ENCODE peak calls at places on chromosomes 4 and X, in eight cellular contexts. Y, J, C, H, E, P, W and G are unnamed samples.

GRCh38 chr4:128558896-128559669 is 250.4 kb upstream of the JADE1 start:
- DNase-seq in J (peak), C (no peak), P (no peak), E (no peak), Y (no peak), W (no peak), H (peak), G (no peak)

GRCh38 chr4:39066371-39066770 is 4.3 kb downstream of the KLHL5 start:
- DNase-seq in C (no peak), P (no peak), H (no peak), J (no peak), Y (no peak), W (no peak), E (no peak), G (no peak)

GRCh38 chr4:5751918-5752802 is 41.2 kb downstream of the EVC start:
- DNase-seq in E (no peak), C (no peak), W (no peak), J (no peak), P (no peak), Y (no peak), H (peak), G (no peak)

GRCh38 chrX:118171354-118171753 is 54.7 kb upstream of the KLHL13 start:
- DNase-seq in C (no peak), E (no peak), Y (no peak), W (no peak), H (no peak), J (no peak), P (no peak), G (no peak)

GRCh38 chr4:140755811-140756291 is 334 bp downstream of the TBC1D9 start:
- DNase-seq in J (peak), W (peak), H (peak), Y (peak), C (peak), P (no peak), E (peak), G (no peak)

GRCh38 chrX:9745417-9746115 is 20.1 kb downstream of the GPR143 start:
- DNase-seq in C (no peak), P (no peak), Y (no peak), E (no peak), W (no peak), H (peak), J (peak), G (no peak)

GRCh38 chr4:113697429-113697828 is 64.1 kb downstream of the CAMK2D start:
- DNase-seq in H (no peak), E (no peak), P (no peak), W (no peak), J (no peak), Y (no peak), C (no peak), G (no peak)

GRCh38 chr4:39450618-39451017 is 8.1 kb downstream of the RPL9 start:
- DNase-seq in P (no peak), Y (no peak), E (no peak), J (no peak), C (no peak), W (no peak), H (no peak), G (no peak)

GRCh38 chr4:152063301-152064235 is 302.8 kb upstream of the GATB start:
- DNase-seq in H (peak), E (peak), J (no peak), Y (no peak), W (no peak), P (no peak), C (no peak), G (peak)

GRCh38 chrX:128816919-128817318 is 706.4 kb downstream of the SMARCA1 start:
- DNase-seq in W (no peak), Y (no peak), C (no peak), J (no peak), P (no peak), H (no peak), E (no peak), G (no peak)

GRCh38 chr4:53671757-53672156 is 80.5 kb upstream of the LNX1 start:
- DNase-seq in H (no peak), J (no peak), C (no peak), Y (no peak), P (no peak), E (no peak), W (no peak), G (no peak)

GRCh38 chr4:108834167-108834566 is 71.3 kb upstream of the ETNPPL start:
- DNase-seq in Y (no peak), H (peak), C (peak), W (no peak), J (no peak), E (no peak), P (no peak), G (no peak)

GRCh38 chr4:160514126-160514525 is 1411.2 kb downstream of the RAPGEF2 start:
- DNase-seq in Y (no peak), C (no peak), P (no peak), J (no peak), E (no peak), W (no peak), H (no peak), G (no peak)

GRCh38 chrX:20517565-20517964 is 250.9 kb upstream of the RPS6KA3 start:
- DNase-seq in W (no peak), H (peak), E (no peak), P (no peak), J (no peak), Y (no peak), C (peak), G (no peak)

GRCh38 chr4:159384619-159385018 is 281.7 kb downstream of the RAPGEF2 start:
- DNase-seq in E (no peak), J (no peak), P (no peak), Y (no peak), C (no peak), H (peak), W (no peak), G (no peak)

GRCh38 chrX:98448524-98448923 is 1564.8 kb downstream of the RPA4 start:
- DNase-seq in W (no peak), H (no peak), E (no peak), P (no peak), C (no peak), Y (no peak), J (no peak), G (no peak)

GRCh38 chrX:136711147-136711546 is 63.2 kb downstream of the CD40LG start:
- DNase-seq in W (no peak), H (peak), P (no peak), E (peak), Y (peak), C (no peak), J (peak), G (peak)

GRCh38 chrX:84501798-84502628 is at the start of gene HDX:
- DNase-seq in W (peak), P (no peak), C (peak), E (peak), J (peak), H (peak), Y (peak), G (peak)

GRCh38 chr4:109052699-109053656 is 249.5 kb downstream of the COL25A1 start:
- DNase-seq in H (no peak), J (no peak), W (no peak), P (no peak), Y (no peak), E (no peak), C (no peak), G (no peak)

GRCh38 chrX:17405225-17405969 is 30.4 kb downstream of the NHS start:
- DNase-seq in C (peak), P (peak), W (no peak), H (peak), Y (peak), J (no peak), E (no peak), G (no peak)

GRCh38 chrX:37287741-37288424 is 61.3 kb upstream of the PRRG1 start:
- DNase-seq in Y (no peak), E (no peak), J (no peak), C (no peak), W (no peak), H (no peak), P (no peak), G (peak)

GRCh38 chrX:68183612-68184214 is 249.6 kb downstream of the OPHN1 start:
- DNase-seq in P (no peak), H (peak), W (no peak), Y (peak), J (no peak), C (no peak), E (no peak), G (peak)

GRCh38 chr4:123600921-123601904 is 204.6 kb downstream of the SPRY1 start:
- DNase-seq in H (no peak), W (no peak), E (no peak), C (no peak), J (no peak), P (no peak), Y (no peak), G (no peak)

GRCh38 chrX:13223868-13224555 is 95.8 kb downstream of the ATXN3L start:
- DNase-seq in Y (peak), W (no peak), P (peak), E (no peak), J (no peak), H (peak), C (peak), G (peak)

GRCh38 chr4:111717916-111718315 is 427.3 kb upstream of the FAM241A start:
- DNase-seq in P (no peak), J (peak), C (no peak), W (no peak), H (no peak), Y (no peak), E (peak), G (no peak)

GRCh38 chrX:56764975-56765791 is 36.1 kb downstream of the NBDY start:
- DNase-seq in J (no peak), H (no peak), E (peak), C (no peak), Y (no peak), W (no peak), P (no peak), G (no peak)

GRCh38 chrX:76183289-76184057 is 10.6 kb downstream of the PBDC1 start:
- DNase-seq in Y (no peak), C (peak), E (no peak), J (no peak), W (no peak), P (no peak), H (peak), G (no peak)

GRCh38 chrX:20363003-20363674 is 96.4 kb upstream of the RPS6KA3 start:
- DNase-seq in Y (no peak), J (no peak), W (no peak), P (no peak), C (no peak), H (peak), E (peak), G (no peak)

GRCh38 chrX:10379848-10380247 is 223.1 kb downstream of the CLCN4 start:
- DNase-seq in J (no peak), H (no peak), W (no peak), Y (no peak), C (no peak), E (no peak), P (no peak), G (no peak)

GRCh38 chrX:72269671-72270251 is 7.3 kb downstream of the RPS4X start:
- DNase-seq in E (no peak), W (no peak), Y (no peak), J (no peak), H (peak), C (peak), P (no peak), G (no peak)

GRCh38 chrX:12986886-12987285 is 12.0 kb downstream of the TMSB4X start:
- DNase-seq in P (no peak), Y (no peak), J (no peak), H (peak), E (no peak), W (no peak), C (peak), G (no peak)

GRCh38 chr4:94621491-94622080 is 136.2 kb upstream of the BMPR1B start:
- DNase-seq in Y (peak), P (peak), E (no peak), J (no peak), W (no peak), H (peak), C (peak), G (no peak)

GRCh38 chr4:94515365-94515764 is 63.6 kb downstream of the PDLIM5 start:
- DNase-seq in W (no peak), E (no peak), P (no peak), H (no peak), C (no peak), Y (no peak), J (no peak), G (no peak)

GRCh38 chr4:38917481-38918025 is 49.9 kb downstream of the FAM114A1 start:
- DNase-seq in J (no peak), Y (no peak), E (no peak), P (no peak), W (no peak), H (no peak), C (no peak), G (no peak)

GRCh38 chr4:17098946-17099345 is 200.5 kb upstream of the LDB2 start:
- DNase-seq in Y (no peak), E (no peak), J (no peak), C (no peak), W (no peak), H (no peak), P (no peak), G (no peak)

GRCh38 chr4:113057891-113058290 is 8.4 kb downstream of the ANK2 start:
- DNase-seq in E (no peak), P (peak), J (no peak), W (no peak), H (peak), C (peak), Y (no peak), G (no peak)

GRCh38 chr4:150280081-150280950 is 202.1 kb downstream of the DCLK2 start:
- DNase-seq in E (no peak), H (peak), P (no peak), W (no peak), J (no peak), Y (no peak), C (peak), G (no peak)

GRCh38 chr4:139115226-139115625 is 61.8 kb downstream of the ELF2 start:
- DNase-seq in W (no peak), Y (no peak), E (no peak), P (no peak), H (no peak), J (no peak), C (no peak), G (no peak)

GRCh38 chr4:107153956-107154355 is 117.8 kb upstream of the DKK2 start:
- DNase-seq in E (no peak), W (no peak), H (no peak), Y (no peak), C (no peak), P (no peak), J (no peak), G (no peak)

GRCh38 chr4:188008377-188008776 is 12.8 kb downstream of the ZFP42 start:
- DNase-seq in E (no peak), P (no peak), C (peak), Y (no peak), J (no peak), H (no peak), W (no peak), G (no peak)

GRCh38 chr4:79863333-79863732 is 209.7 kb downstream of the ANTXR2 start:
- DNase-seq in J (no peak), E (no peak), C (no peak), Y (no peak), W (no peak), P (no peak), H (no peak), G (no peak)
- TF ChIP-seq CTCF in J (no peak), E (no peak), C (no peak), Y (no peak), W (no peak), P (no peak), H (no peak), G (no peak)

GRCh38 chr4:68905598-68906237 is 45.9 kb downstream of the UGT2A3 start:
- DNase-seq in P (no peak), Y (no peak), J (no peak), W (no peak), C (no peak), E (no peak), H (peak), G (peak)
- H3K4me3 ChIP-seq in P (no peak), Y (no peak), J (no peak), W (peak), C (no peak), E (no peak), H (peak), G (peak)

DNA sequence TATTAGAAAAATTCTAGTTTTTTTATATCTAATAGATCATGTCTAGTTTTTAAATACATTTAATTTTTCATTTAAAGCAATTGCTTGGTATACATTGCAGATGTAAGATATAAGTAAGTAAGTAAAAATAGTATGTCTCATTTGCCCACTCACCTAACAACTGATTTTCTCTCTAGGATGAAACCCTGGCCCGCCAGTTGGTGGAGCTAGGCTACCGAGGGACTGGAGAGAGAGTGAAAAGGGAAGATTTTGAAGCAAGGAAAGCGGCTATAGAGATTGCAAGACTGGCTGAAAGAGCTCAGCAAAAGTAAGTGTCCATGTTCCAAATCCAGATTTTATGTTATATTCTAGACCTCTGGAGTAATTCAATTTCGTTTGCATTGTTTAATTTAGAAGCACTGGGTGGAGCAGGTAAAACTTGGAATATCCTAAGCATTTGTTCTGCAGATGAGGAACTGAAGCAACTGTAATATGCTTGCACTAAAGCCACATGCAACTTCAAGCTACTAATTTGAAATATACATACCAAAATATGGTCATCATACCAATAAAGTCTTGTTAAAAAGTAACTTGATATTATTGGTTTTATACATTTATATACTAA is 27.1 kb downstream of the CFAP299 start:
- DNase-seq in J (no peak), H (peak), P (peak), E (peak), Y (no peak), C (peak), W (no peak), G (no peak)
- TF ChIP-seq CTCF in J (no peak), H (peak), P (peak), E (peak), Y (peak), C (peak), W (peak), G (peak)

GRCh38 chr4:8262637-8263322 is 6.8 kb upstream of the HTRA3 start:
- DNase-seq in W (no peak), J (no peak), P (no peak), H (no peak), C (no peak), Y (no peak), E (no peak), G (no peak)

GRCh38 chr4:8259743-8260430 is 9.7 kb upstream of the HTRA3 start:
- DNase-seq in J (no peak), W (no peak), E (no peak), P (no peak), H (no peak), C (no peak), Y (no peak), G (no peak)

GRCh38 chr4:8258813-8259212 is 10.7 kb upstream of the HTRA3 start:
- DNase-seq in E (no peak), J (no peak), H (no peak), W (no peak), Y (no peak), C (no peak), P (no peak), G (no peak)

GRCh38 chr4:8261851-8262535 is 7.6 kb upstream of the HTRA3 start:
- DNase-seq in Y (no peak), J (no peak), E (no peak), H (no peak), P (no peak), W (no peak), C (no peak), G (no peak)

GRCh38 chr4:8260656-8261111 is 8.9 kb upstream of the HTRA3 start:
- DNase-seq in H (peak), J (peak), C (peak), P (no peak), E (peak), W (no peak), Y (no peak), G (peak)
- H3K4me3 ChIP-seq in H (no peak), J (no peak), C (no peak), P (no peak), E (no peak), W (no peak), Y (no peak), G (no peak)

DNA sequence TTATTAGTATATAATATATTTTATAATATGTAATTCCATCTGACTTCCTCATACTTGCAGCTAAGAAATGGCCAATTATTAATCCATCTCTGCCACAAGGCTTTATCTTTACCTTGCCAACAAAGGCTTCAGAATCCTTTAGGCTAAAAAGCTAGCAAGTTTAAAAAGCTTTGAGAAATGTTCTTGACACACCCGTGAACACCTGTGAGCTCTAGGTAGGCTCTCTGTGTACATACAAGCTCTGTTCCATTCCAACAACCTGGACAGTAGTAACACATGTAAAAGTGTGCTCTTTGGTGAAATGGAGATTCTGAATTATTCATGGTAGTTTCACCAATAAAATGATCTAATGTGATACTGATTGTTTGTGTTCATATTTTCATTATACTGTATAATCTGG is 49.7 kb upstream of the USP9X start:
- DNase-seq in H (no peak), Y (no peak), J (no peak), C (no peak), P (no peak), E (no peak), W (no peak), G (no peak)
- TF ChIP-seq CTCF in H (no peak), Y (no peak), J (no peak), C (no peak), P (no peak), E (no peak), W (no peak), G (no peak)

DNA sequence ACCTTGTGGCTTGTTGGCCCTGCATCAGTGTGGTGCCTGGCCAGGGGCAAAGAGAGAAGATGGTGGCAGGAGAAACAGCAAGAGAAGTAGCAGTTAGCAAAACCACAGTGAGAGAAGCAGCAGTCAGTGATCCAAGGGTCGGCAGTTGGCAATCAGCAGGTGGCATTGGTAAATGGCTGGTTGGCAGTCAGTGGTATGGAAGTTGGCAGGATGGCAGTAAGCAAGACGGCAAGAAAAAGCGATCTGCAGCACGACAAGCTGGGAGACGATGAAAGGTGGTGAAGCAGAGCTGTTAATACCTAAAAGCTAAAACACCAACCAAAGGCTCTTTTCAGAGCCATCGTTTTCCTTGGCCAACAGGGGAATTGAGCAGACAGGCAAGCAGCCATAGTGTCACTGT is 2078.3 kb downstream of the PCDH7 start:
- DNase-seq in Y (no peak), J (no peak), E (no peak), H (no peak), C (no peak), W (no peak), P (no peak), G (no peak)
- H3K4me3 ChIP-seq in Y (no peak), J (no peak), E (no peak), H (no peak), C (no peak), W (no peak), P (no peak), G (no peak)

GRCh38 chr4:60461551-60461950 is 738.6 kb upstream of the ADGRL3 start:
- DNase-seq in C (no peak), W (no peak), H (no peak), E (no peak), J (no peak), Y (no peak), P (no peak), G (no peak)

DNA sequence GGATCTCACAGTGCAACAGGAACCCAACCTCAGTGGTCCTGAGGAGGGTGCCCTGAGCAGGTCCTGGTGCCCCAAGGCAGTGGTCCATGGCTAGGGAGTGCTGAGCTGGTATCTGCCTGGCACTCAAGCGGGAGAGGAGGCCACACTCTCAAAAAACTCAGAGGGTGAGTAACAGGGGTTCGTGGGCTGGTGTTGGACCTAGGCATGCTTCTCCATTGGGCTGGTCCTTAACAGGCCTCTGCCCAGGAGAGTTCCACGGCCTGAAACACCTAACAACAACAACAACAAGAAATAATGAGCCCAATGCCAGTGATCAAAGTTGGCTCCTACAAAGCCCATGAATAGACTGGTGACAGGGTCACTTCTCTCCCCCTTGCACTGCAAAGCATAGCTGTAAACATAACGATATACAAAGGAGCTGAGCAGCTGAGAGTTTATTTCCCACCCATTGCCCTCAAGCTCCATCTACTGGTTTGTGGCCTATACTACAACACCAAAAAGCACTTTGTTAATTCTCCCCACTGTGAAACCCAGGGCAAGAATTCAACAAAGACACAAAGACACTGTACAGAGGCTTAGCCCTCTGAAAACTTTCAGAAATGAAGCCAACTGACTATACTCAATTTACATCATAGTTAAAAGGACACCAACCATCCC is 736.2 kb upstream of the ADGRL3 start:
- DNase-seq in H (no peak), P (no peak), W (no peak), Y (no peak), J (no peak), C (no peak), E (no peak), G (no peak)
- TF ChIP-seq CTCF in H (peak), P (peak), W (no peak), Y (no peak), J (no peak), C (peak), E (no peak), G (peak)